ENCODE peak calls at places on chromosomes 7 and 10, in ten cellular contexts. V is lung; L is naive B cell; D is NCI-H2081 treated with DMSO at 0.1 percent for 48 hours; S is T47D; U is left cardiac atrium; C is stimulated activated naive CD4-positive, alpha-beta T cell; R is stimulated activated CD8-positive, alpha-beta memory T cell treated with anti-CD3 and anti-CD28 coated beads, Interleukin-2, amount 100 ng/mL, for 1 hour; P is psoas muscle; Y is T follicular helper cell. F is an unnamed sample.
A peak's percentile ranks its signal among the peaks of the same experiment; 100 is the strongest.

GRCh38 chr7:149860821-149861727 is 12.7 kb upstream of the ATP6V0E2 start:
- DNase-seq in V (no peak), L (no peak), D (no peak), S (no peak), U (no peak), C (no peak), R (no peak), P (no peak), Y (no peak), F (no peak)

GRCh38 chr7:133081119-133081604 is 728 bp downstream of the CHCHD3 start:
- DNase-seq in V (no peak), L (no peak), D (no peak), S (no peak), U (peak; percentile 33), C (no peak), R (no peak), P (peak; percentile 15), Y (no peak), F (peak; percentile 20)

GRCh38 chr10:71077143-71077581 is 135.2 kb upstream of the UNC5B start:
- DNase-seq in V (no peak), L (no peak), D (no peak), S (peak; percentile 35), U (no peak), C (no peak), R (no peak), P (no peak), Y (no peak), F (no peak)

GRCh38 chr10:124626759-124627380 is 117.3 kb downstream of the FAM53B start:
- DNase-seq in V (peak; percentile 49), L (peak; percentile 77), D (no peak), S (no peak), U (no peak), C (no peak), R (no peak), P (no peak), Y (no peak), F (peak; percentile 38)

GRCh38 chr10:27819781-27820531 is 74.3 kb upstream of the MKX start:
- DNase-seq in V (peak; percentile 35), L (no peak), D (no peak), S (no peak), U (peak; percentile 33), C (no peak), R (no peak), P (peak; percentile 13), Y (no peak), F (peak; percentile 80)

GRCh38 chr10:126153686-126154628 is 234.3 kb downstream of the ADAM12 start:
- DNase-seq in V (no peak), L (no peak), D (no peak), S (no peak), U (no peak), C (no peak), R (no peak), P (no peak), Y (no peak), F (no peak)

GRCh38 chr7:96823274-96823673 is 113.6 kb upstream of the SEM1 start:
- DNase-seq in V (no peak), L (no peak), D (no peak), S (no peak), U (no peak), C (no peak), R (no peak), P (no peak), Y (no peak), F (peak; percentile 75)

GRCh38 chr10:102159051-102159597 is 6.9 kb downstream of the NOLC1 start:
- DNase-seq in V (no peak), L (no peak), D (no peak), S (no peak), U (no peak), C (no peak), R (no peak), P (no peak), Y (no peak), F (no peak)

GRCh38 chr10:43233601-43234430 is 33.0 kb downstream of the RASGEF1A start:
- DNase-seq in V (no peak), L (no peak), D (no peak), S (no peak), U (peak; percentile 6), C (no peak), R (no peak), P (peak; percentile 9), Y (no peak), F (no peak)

GRCh38 chr7:149838992-149839408 is 825 bp downstream of the ZNF862 start:
- DNase-seq in V (no peak), L (no peak), D (no peak), S (no peak), U (no peak), C (no peak), R (no peak), P (no peak), Y (no peak), F (peak; percentile 23)

GRCh38 chr7:91345449-91345848 is 81.2 kb downstream of the FZD1 start:
- DNase-seq in V (no peak), L (no peak), D (no peak), S (no peak), U (no peak), C (no peak), R (no peak), P (no peak), Y (no peak), F (no peak)

GRCh38 chr10:3755440-3756359 is 29.3 kb downstream of the KLF6 start:
- DNase-seq in V (no peak), L (no peak), D (no peak), S (no peak), U (peak; percentile 52), C (no peak), R (no peak), P (no peak), Y (no peak), F (no peak)

GRCh38 chr10:91313761-91314520 is 93.5 kb downstream of the PCGF5 start:
- DNase-seq in V (no peak), L (no peak), D (no peak), S (no peak), U (no peak), C (no peak), R (no peak), P (no peak), Y (no peak), F (no peak)

GRCh38 chr7:33707427-33707826 is 197.9 kb upstream of the BMPER start:
- DNase-seq in V (no peak), L (no peak), D (no peak), S (no peak), U (no peak), C (no peak), R (no peak), P (no peak), Y (no peak), F (no peak)

GRCh38 chr10:69972951-69973350 is 79.7 kb upstream of the MACROH2A2 start:
- DNase-seq in V (no peak), L (no peak), D (no peak), S (no peak), U (no peak), C (no peak), R (no peak), P (no peak), Y (no peak), F (no peak)

GRCh38 chr10:110214380-110214826 is 7.0 kb downstream of the MXI1 start:
- DNase-seq in V (no peak), L (no peak), D (no peak), S (no peak), U (no peak), C (no peak), R (no peak), P (no peak), Y (no peak), F (no peak)

GRCh38 chr10:116255931-116256748 is 16.9 kb downstream of the GFRA1 start:
- DNase-seq in V (no peak), L (no peak), D (no peak), S (no peak), U (no peak), C (no peak), R (no peak), P (no peak), Y (no peak), F (peak; percentile 8)

GRCh38 chr10:72175166-72175565 is 40.6 kb upstream of the ANAPC16 start:
- DNase-seq in V (no peak), L (no peak), D (no peak), S (no peak), U (no peak), C (no peak), R (no peak), P (no peak), Y (no peak), F (peak; percentile 13)

GRCh38 chr7:135994466-135995205 is 17.5 kb upstream of the MTPN start:
- DNase-seq in V (no peak), L (no peak), D (no peak), S (no peak), U (no peak), C (no peak), R (no peak), P (no peak), Y (no peak), F (peak; percentile 17)

GRCh38 chr10:71611131-71611530 is 108.4 kb downstream of the C10orf105 start:
- DNase-seq in V (no peak), L (no peak), D (no peak), S (no peak), U (no peak), C (no peak), R (no peak), P (no peak), Y (no peak), F (no peak)

GRCh38 chr10:103265712-103266329 is 11.1 kb upstream of the INA start:
- DNase-seq in V (peak; percentile 56), L (no peak), D (no peak), S (peak; percentile 84), U (peak; percentile 66), C (peak; percentile 4), R (no peak), P (peak; percentile 23), Y (peak; percentile 5), F (peak; percentile 70)

GRCh38 chr7:33904680-33905388 is 505 bp upstream of the BMPER start:
- DNase-seq in V (no peak), L (no peak), D (no peak), S (no peak), U (peak; percentile 53), C (no peak), R (no peak), P (peak; percentile 38), Y (no peak), F (no peak)

GRCh38 chr7:71896535-71896934 is 515.6 kb downstream of the CALN1 start:
- DNase-seq in V (no peak), L (no peak), D (no peak), S (no peak), U (no peak), C (no peak), R (no peak), P (no peak), Y (no peak), F (no peak)

GRCh38 chr7:26199301-26200112 is 1.0 kb downstream of the HNRNPA2B1 start:
- DNase-seq in V (peak; percentile 72), L (no peak), D (no peak), S (peak; percentile 78), U (peak; percentile 70), C (peak; percentile 61), R (peak; percentile 47), P (peak; percentile 76), Y (peak; percentile 52), F (peak; percentile 66)

GRCh38 chr10:29344073-29344820 is 55.4 kb downstream of the LYZL1 start:
- DNase-seq in V (no peak), L (no peak), D (no peak), S (no peak), U (peak; percentile 29), C (no peak), R (no peak), P (peak; percentile 33), Y (no peak), F (peak; percentile 47)

GRCh38 chr10:21265622-21266021 is 259.9 kb downstream of the SKIDA1 start:
- DNase-seq in V (no peak), L (no peak), D (no peak), S (peak; percentile 51), U (no peak), C (no peak), R (no peak), P (no peak), Y (no peak), F (peak; percentile 83)

F was measured in MCF 10A.